ENCODE peak calls at places on chromosomes 5 and 9, in eight cellular contexts. One of them, this sample, is unnamed. For H3K36me3, the result is how much of the 10 kb centered on the place peaks cover.

GRCh38 chr5:55410840-55411239 is 103.1 kb downstream of the MTREX start:
- DNase-seq in H1: no peak
- DNase-seq in HCT116: no peak
- DNase-seq in endothelial cell of umbilical vein: no peak
- DNase-seq in GM12878: peak
- DNase-seq in K562: no peak
- DNase-seq in HepG2: no peak
- DNase-seq in SK-N-MC: no peak
- DNase-seq in this sample: no peak

GRCh38 chr5:132209901-132210545 is 17.6 kb downstream of the P4HA2 start:
- DNase-seq in H1: no peak
- DNase-seq in HCT116: no peak
- DNase-seq in endothelial cell of umbilical vein: no peak
- DNase-seq in GM12878: no peak
- DNase-seq in K562: no peak
- DNase-seq in HepG2: no peak
- DNase-seq in SK-N-MC: no peak
- DNase-seq in this sample: no peak

GRCh38 chr5:94391996-94392395 is 226.4 kb downstream of the KIAA0825 start:
- DNase-seq in H1: no peak
- DNase-seq in HCT116: no peak
- DNase-seq in endothelial cell of umbilical vein: no peak
- DNase-seq in GM12878: no peak
- DNase-seq in K562: no peak
- DNase-seq in HepG2: no peak
- DNase-seq in SK-N-MC: no peak
- DNase-seq in this sample: peak

GRCh38 chr9:129138476-129139232 is 27.4 kb downstream of the PTPA start:
- DNase-seq in H1: no peak
- DNase-seq in HCT116: no peak
- DNase-seq in endothelial cell of umbilical vein: peak
- DNase-seq in GM12878: no peak
- DNase-seq in K562: no peak
- DNase-seq in HepG2: no peak
- DNase-seq in SK-N-MC: no peak
- DNase-seq in this sample: no peak

GRCh38 chr9:35406183-35406959 is 83.5 kb upstream of the RUSC2 start:
- DNase-seq in H1: peak
- DNase-seq in HCT116: no peak
- DNase-seq in endothelial cell of umbilical vein: no peak
- DNase-seq in GM12878: no peak
- DNase-seq in K562: peak
- DNase-seq in HepG2: no peak
- DNase-seq in SK-N-MC: no peak
- DNase-seq in this sample: peak

GRCh38 chr5:146529984-146530383 is 14.0 kb upstream of the GPR151 start:
- DNase-seq in H1: no peak
- DNase-seq in HCT116: no peak
- DNase-seq in endothelial cell of umbilical vein: no peak
- DNase-seq in GM12878: no peak
- DNase-seq in K562: no peak
- DNase-seq in HepG2: no peak
- DNase-seq in SK-N-MC: no peak
- DNase-seq in this sample: no peak

GRCh38 chr5:14743601-14744295 is 79.2 kb downstream of the OTULIN start:
- DNase-seq in H1: no peak
- DNase-seq in HCT116: no peak
- DNase-seq in endothelial cell of umbilical vein: peak
- DNase-seq in GM12878: no peak
- DNase-seq in K562: no peak
- DNase-seq in HepG2: no peak
- DNase-seq in SK-N-MC: no peak
- DNase-seq in this sample: no peak

GRCh38 chr5:32520326-32520725 is 65.0 kb upstream of the SUB1 start:
- DNase-seq in H1: no peak
- DNase-seq in HCT116: no peak
- DNase-seq in endothelial cell of umbilical vein: no peak
- DNase-seq in GM12878: no peak
- DNase-seq in K562: no peak
- DNase-seq in HepG2: no peak
- DNase-seq in SK-N-MC: no peak
- DNase-seq in this sample: no peak

GRCh38 chr9:22170162-22170932 is 161.2 kb upstream of the CDKN2B start:
- DNase-seq in H1: no peak
- DNase-seq in HCT116: no peak
- DNase-seq in endothelial cell of umbilical vein: no peak
- DNase-seq in GM12878: no peak
- DNase-seq in K562: no peak
- DNase-seq in HepG2: peak
- DNase-seq in SK-N-MC: no peak
- DNase-seq in this sample: no peak

GRCh38 chr5:66494437-66494836 is 101.8 kb upstream of the MAST4 start:
- DNase-seq in H1: peak
- DNase-seq in HCT116: no peak
- DNase-seq in endothelial cell of umbilical vein: no peak
- DNase-seq in GM12878: no peak
- DNase-seq in K562: peak
- DNase-seq in HepG2: no peak
- DNase-seq in SK-N-MC: no peak
- DNase-seq in this sample: peak

GRCh38 chr5:135489466-135490244 is 37.5 kb upstream of the TIFAB start:
- DNase-seq in H1: peak
- DNase-seq in HCT116: no peak
- DNase-seq in endothelial cell of umbilical vein: no peak
- DNase-seq in GM12878: no peak
- DNase-seq in K562: no peak
- DNase-seq in HepG2: peak
- DNase-seq in SK-N-MC: no peak
- DNase-seq in this sample: peak

GRCh38 chr5:9302228-9302627 is 243.6 kb downstream of the SEMA5A start:
- DNase-seq in H1: no peak
- DNase-seq in HCT116: no peak
- DNase-seq in endothelial cell of umbilical vein: no peak
- DNase-seq in GM12878: no peak
- DNase-seq in K562: no peak
- DNase-seq in HepG2: no peak
- DNase-seq in SK-N-MC: no peak
- DNase-seq in this sample: no peak

GRCh38 chr5:141650851-141651727 is at the start of gene FCHSD1:
- DNase-seq in H1: peak
- DNase-seq in HCT116: peak
- DNase-seq in endothelial cell of umbilical vein: peak
- DNase-seq in GM12878: no peak
- DNase-seq in K562: peak
- DNase-seq in HepG2: peak
- DNase-seq in SK-N-MC: no peak
- DNase-seq in this sample: peak

GRCh38 chr9:122087406-122088200 is 5.5 kb downstream of the TTLL11 start:
- DNase-seq in H1: no peak
- DNase-seq in HCT116: no peak
- DNase-seq in endothelial cell of umbilical vein: no peak
- DNase-seq in GM12878: no peak
- DNase-seq in K562: no peak
- DNase-seq in HepG2: no peak
- DNase-seq in SK-N-MC: no peak
- DNase-seq in this sample: no peak

GRCh38 chr5:58012103-58012502 is 447.8 kb downstream of the PLK2 start:
- DNase-seq in H1: no peak
- DNase-seq in HCT116: no peak
- DNase-seq in endothelial cell of umbilical vein: peak
- DNase-seq in GM12878: no peak
- DNase-seq in K562: no peak
- DNase-seq in HepG2: no peak
- DNase-seq in SK-N-MC: no peak
- DNase-seq in this sample: no peak

GRCh38 chr5:135488727-135489465 is 36.7 kb upstream of the TIFAB start:
- DNase-seq in H1: peak
- DNase-seq in HCT116: peak
- DNase-seq in endothelial cell of umbilical vein: peak
- DNase-seq in GM12878: no peak
- DNase-seq in K562: peak
- DNase-seq in HepG2: peak
- DNase-seq in SK-N-MC: no peak
- DNase-seq in this sample: peak

GRCh38 chr9:107523539-107523938 is 34.0 kb upstream of the KLF4 start:
- DNase-seq in H1: no peak
- DNase-seq in HCT116: no peak
- DNase-seq in endothelial cell of umbilical vein: no peak
- DNase-seq in GM12878: no peak
- DNase-seq in K562: no peak
- DNase-seq in HepG2: no peak
- DNase-seq in SK-N-MC: no peak
- DNase-seq in this sample: no peak

DNA sequence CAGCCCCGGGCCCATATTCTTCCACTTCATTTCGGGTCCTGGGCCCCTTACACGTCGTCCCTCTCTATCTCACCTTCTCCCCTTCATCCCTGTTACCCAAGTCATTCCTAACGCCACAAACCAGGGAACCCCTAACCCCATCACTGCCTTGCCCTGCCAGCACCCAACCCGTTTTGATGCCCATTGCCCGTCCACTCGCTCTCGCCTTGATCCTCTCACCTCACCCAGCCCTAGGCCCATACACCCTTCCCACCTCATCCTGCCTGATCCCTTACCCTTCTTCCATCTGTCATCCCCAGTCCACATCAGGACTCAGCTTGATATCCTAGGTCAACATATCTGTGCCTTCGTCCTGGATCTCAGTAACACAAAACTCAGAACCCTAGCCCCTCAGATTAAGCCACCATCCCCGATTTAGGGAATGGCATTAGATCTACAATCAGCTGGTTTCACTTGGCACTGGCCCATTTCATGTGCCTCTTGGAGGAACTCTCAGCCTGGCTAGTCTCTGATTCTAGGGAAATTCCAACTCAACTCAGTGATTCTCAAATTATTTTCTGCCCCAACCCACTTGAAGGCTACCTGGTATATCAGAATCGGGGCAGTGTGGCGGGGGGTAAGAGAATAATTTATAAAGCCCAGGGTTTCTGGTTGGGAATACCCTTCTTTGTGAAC is 499 bp downstream of the CHMP5 start:
- DNase-seq in H1: no peak
- DNase-seq in HCT116: no peak
- DNase-seq in endothelial cell of umbilical vein: no peak
- DNase-seq in GM12878: no peak
- DNase-seq in K562: no peak
- DNase-seq in HepG2: no peak
- DNase-seq in SK-N-MC: no peak
- DNase-seq in this sample: no peak
- TF ChIP-seq POLR2AphosphoS5 in H1: no peak
- TF ChIP-seq POLR2AphosphoS5 in HCT116: no peak
- TF ChIP-seq POLR2AphosphoS5 in endothelial cell of umbilical vein: no peak
- TF ChIP-seq POLR2AphosphoS5 in GM12878: peak
- TF ChIP-seq POLR2AphosphoS5 in K562: no peak
- TF ChIP-seq POLR2AphosphoS5 in HepG2: no peak
- TF ChIP-seq POLR2AphosphoS5 in SK-N-MC: no peak
- TF ChIP-seq POLR2AphosphoS5 in this sample: no peak

DNA sequence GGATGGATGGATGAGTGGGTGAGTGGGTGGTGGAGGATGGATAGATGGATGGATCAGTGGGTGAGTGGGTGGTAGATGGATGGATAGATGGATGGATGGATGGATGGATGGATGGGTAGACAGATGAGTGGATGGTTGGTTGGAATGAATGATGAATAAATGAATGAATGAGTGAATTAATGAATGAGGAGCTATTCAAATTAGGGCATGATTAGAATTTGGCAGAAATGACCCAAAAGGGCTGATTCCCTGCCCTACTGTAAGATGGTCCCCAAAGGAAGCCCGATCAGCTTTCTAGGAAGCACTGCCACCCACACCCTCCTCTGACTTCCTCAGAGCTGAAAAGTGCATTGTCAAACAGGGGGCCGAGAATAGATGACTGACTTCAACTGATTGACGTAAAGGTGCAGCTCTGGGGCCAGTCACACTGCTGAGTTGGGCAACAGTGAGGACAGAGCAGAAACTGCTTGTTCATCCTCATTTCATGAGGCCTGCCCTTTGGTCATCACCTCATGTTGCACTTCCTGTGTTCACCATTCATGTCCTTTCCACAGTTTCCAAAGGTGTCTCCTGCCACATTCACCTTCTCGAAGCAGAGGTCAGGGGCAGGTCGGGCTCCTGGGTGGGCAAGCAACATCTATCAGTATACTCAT is 34.3 kb downstream of the NIPAL4 start:
- DNase-seq in H1: no peak
- DNase-seq in HCT116: no peak
- DNase-seq in endothelial cell of umbilical vein: no peak
- DNase-seq in GM12878: no peak
- DNase-seq in K562: no peak
- DNase-seq in HepG2: peak
- DNase-seq in SK-N-MC: no peak
- DNase-seq in this sample: no peak
- H3K36me3 ChIP-seq in H1: under half
- H3K36me3 ChIP-seq in HCT116: under half
- H3K36me3 ChIP-seq in endothelial cell of umbilical vein: under half
- H3K36me3 ChIP-seq in GM12878: under half
- H3K36me3 ChIP-seq in K562: under half
- H3K36me3 ChIP-seq in HepG2: under half
- H3K36me3 ChIP-seq in SK-N-MC: under half
- H3K36me3 ChIP-seq in this sample: under half

GRCh38 chr5:176813587-176814312 is 3.4 kb downstream of the UNC5A start:
- DNase-seq in H1: no peak
- DNase-seq in HCT116: no peak
- DNase-seq in endothelial cell of umbilical vein: no peak
- DNase-seq in GM12878: no peak
- DNase-seq in K562: no peak
- DNase-seq in HepG2: no peak
- DNase-seq in SK-N-MC: no peak
- DNase-seq in this sample: no peak

GRCh38 chr5:176809544-176810083 is 745 bp upstream of the UNC5A start:
- DNase-seq in H1: peak
- DNase-seq in HCT116: no peak
- DNase-seq in endothelial cell of umbilical vein: no peak
- DNase-seq in GM12878: no peak
- DNase-seq in K562: no peak
- DNase-seq in HepG2: no peak
- DNase-seq in SK-N-MC: no peak
- DNase-seq in this sample: peak

GRCh38 chr5:176810084-176810597 is at the start of gene UNC5A:
- DNase-seq in H1: peak
- DNase-seq in HCT116: peak
- DNase-seq in endothelial cell of umbilical vein: peak
- DNase-seq in GM12878: no peak
- DNase-seq in K562: peak
- DNase-seq in HepG2: no peak
- DNase-seq in SK-N-MC: no peak
- DNase-seq in this sample: peak

GRCh38 chr5:176812269-176813259 is 2.2 kb downstream of the UNC5A start:
- DNase-seq in H1: peak
- DNase-seq in HCT116: no peak
- DNase-seq in endothelial cell of umbilical vein: peak
- DNase-seq in GM12878: no peak
- DNase-seq in K562: peak
- DNase-seq in HepG2: peak
- DNase-seq in SK-N-MC: no peak
- DNase-seq in this sample: peak

GRCh38 chr5:176810687-176811501 is 535 bp downstream of the UNC5A start:
- DNase-seq in H1: peak
- DNase-seq in HCT116: no peak
- DNase-seq in endothelial cell of umbilical vein: no peak
- DNase-seq in GM12878: no peak
- DNase-seq in K562: no peak
- DNase-seq in HepG2: no peak
- DNase-seq in SK-N-MC: no peak
- DNase-seq in this sample: peak
- TF ChIP-seq EZH2 in H1: peak
- TF ChIP-seq EZH2 in HCT116: no peak
- TF ChIP-seq EZH2 in endothelial cell of umbilical vein: no peak
- TF ChIP-seq EZH2 in GM12878: no peak
- TF ChIP-seq EZH2 in K562: no peak
- TF ChIP-seq EZH2 in HepG2: no peak
- TF ChIP-seq EZH2 in SK-N-MC: no peak
- TF ChIP-seq EZH2 in this sample: peak

GRCh38 chr5:102754499-102755424 is at the start of gene PAM:
- DNase-seq in H1: peak
- DNase-seq in HCT116: no peak
- DNase-seq in endothelial cell of umbilical vein: peak
- DNase-seq in GM12878: no peak
- DNase-seq in K562: peak
- DNase-seq in HepG2: peak
- DNase-seq in SK-N-MC: no peak
- DNase-seq in this sample: peak
- TF ChIP-seq POLR2AphosphoS5 in H1: peak
- TF ChIP-seq POLR2AphosphoS5 in HCT116: peak
- TF ChIP-seq POLR2AphosphoS5 in endothelial cell of umbilical vein: peak
- TF ChIP-seq POLR2AphosphoS5 in GM12878: no peak
- TF ChIP-seq POLR2AphosphoS5 in K562: no peak
- TF ChIP-seq POLR2AphosphoS5 in HepG2: no peak
- TF ChIP-seq POLR2AphosphoS5 in SK-N-MC: peak
- TF ChIP-seq POLR2AphosphoS5 in this sample: peak

This sample was measured in GM23338.